ENCODE peak calls at places on chromosomes 7 and 10, in ten cellular contexts. One of them, this sample, is unnamed.

GRCh38 chr7:157019718-157020451 is 9.4 kb upstream of the MNX1 start:
- DNase-seq in Caki2: no peak
- DNase-seq in activated CD4-positive, alpha-beta T cell treated with anti-CD3 and anti-CD28 coated beads, Interleukin-2, amount 50 U/mL, for 48 hours: no peak
- DNase-seq in EL: no peak
- DNase-seq in NCI-H748 treated with DMSO at 0.1 percent for 48 hours: no peak
- DNase-seq in stomach: no peak
- DNase-seq in vagina: no peak
- DNase-seq in RPMI7951: no peak
- DNase-seq in erythroblast: no peak
- DNase-seq in T-helper 2 cell: no peak
- DNase-seq in this sample: no peak

GRCh38 chr7:70738080-70738479 is 393.9 kb upstream of the GALNT17 start:
- DNase-seq in Caki2: peak
- DNase-seq in T-helper 2 cell: no peak
- DNase-seq in stomach: peak
- DNase-seq in vagina: no peak
- DNase-seq in EL: peak
- DNase-seq in erythroblast: no peak
- DNase-seq in activated CD4-positive, alpha-beta T cell treated with anti-CD3 and anti-CD28 coated beads, Interleukin-2, amount 50 U/mL, for 48 hours: no peak
- DNase-seq in NCI-H748 treated with DMSO at 0.1 percent for 48 hours: no peak
- DNase-seq in RPMI7951: no peak
- DNase-seq in this sample: peak

GRCh38 chr10:61471491-61471890 is 18.3 kb upstream of the TMEM26 start:
- DNase-seq in EL: no peak
- DNase-seq in stomach: no peak
- DNase-seq in NCI-H748 treated with DMSO at 0.1 percent for 48 hours: no peak
- DNase-seq in activated CD4-positive, alpha-beta T cell treated with anti-CD3 and anti-CD28 coated beads, Interleukin-2, amount 50 U/mL, for 48 hours: no peak
- DNase-seq in vagina: no peak
- DNase-seq in RPMI7951: no peak
- DNase-seq in Caki2: no peak
- DNase-seq in erythroblast: no peak
- DNase-seq in T-helper 2 cell: no peak
- DNase-seq in this sample: no peak

GRCh38 chr10:13346912-13347234 is 1.2 kb downstream of the SEPHS1 start:
- DNase-seq in Caki2: no peak
- DNase-seq in EL: no peak
- DNase-seq in erythroblast: no peak
- DNase-seq in T-helper 2 cell: no peak
- DNase-seq in vagina: no peak
- DNase-seq in NCI-H748 treated with DMSO at 0.1 percent for 48 hours: no peak
- DNase-seq in stomach: no peak
- DNase-seq in RPMI7951: no peak
- DNase-seq in activated CD4-positive, alpha-beta T cell treated with anti-CD3 and anti-CD28 coated beads, Interleukin-2, amount 50 U/mL, for 48 hours: no peak
- DNase-seq in this sample: no peak

GRCh38 chr7:130875265-130875741 is 141.3 kb upstream of the KLF14 start:
- DNase-seq in T-helper 2 cell: no peak
- DNase-seq in vagina: no peak
- DNase-seq in Caki2: peak
- DNase-seq in activated CD4-positive, alpha-beta T cell treated with anti-CD3 and anti-CD28 coated beads, Interleukin-2, amount 50 U/mL, for 48 hours: peak
- DNase-seq in NCI-H748 treated with DMSO at 0.1 percent for 48 hours: no peak
- DNase-seq in erythroblast: peak
- DNase-seq in stomach: peak
- DNase-seq in EL: no peak
- DNase-seq in RPMI7951: peak
- DNase-seq in this sample: peak

GRCh38 chr7:137935849-137936508 is 65.9 kb downstream of the CREB3L2 start:
- DNase-seq in erythroblast: peak
- DNase-seq in EL: no peak
- DNase-seq in stomach: no peak
- DNase-seq in NCI-H748 treated with DMSO at 0.1 percent for 48 hours: no peak
- DNase-seq in T-helper 2 cell: no peak
- DNase-seq in activated CD4-positive, alpha-beta T cell treated with anti-CD3 and anti-CD28 coated beads, Interleukin-2, amount 50 U/mL, for 48 hours: no peak
- DNase-seq in vagina: no peak
- DNase-seq in RPMI7951: no peak
- DNase-seq in Caki2: no peak
- DNase-seq in this sample: no peak

GRCh38 chr10:132962623-132963429 is 20.5 kb upstream of the CFAP46 start:
- DNase-seq in erythroblast: no peak
- DNase-seq in Caki2: no peak
- DNase-seq in RPMI7951: no peak
- DNase-seq in NCI-H748 treated with DMSO at 0.1 percent for 48 hours: no peak
- DNase-seq in vagina: no peak
- DNase-seq in stomach: no peak
- DNase-seq in EL: peak
- DNase-seq in T-helper 2 cell: no peak
- DNase-seq in activated CD4-positive, alpha-beta T cell treated with anti-CD3 and anti-CD28 coated beads, Interleukin-2, amount 50 U/mL, for 48 hours: no peak
- DNase-seq in this sample: peak

GRCh38 chr7:25944777-25945176 is 207.2 kb upstream of the NFE2L3 start:
- DNase-seq in Caki2: no peak
- DNase-seq in RPMI7951: no peak
- DNase-seq in vagina: no peak
- DNase-seq in NCI-H748 treated with DMSO at 0.1 percent for 48 hours: no peak
- DNase-seq in EL: no peak
- DNase-seq in activated CD4-positive, alpha-beta T cell treated with anti-CD3 and anti-CD28 coated beads, Interleukin-2, amount 50 U/mL, for 48 hours: no peak
- DNase-seq in T-helper 2 cell: no peak
- DNase-seq in stomach: no peak
- DNase-seq in erythroblast: no peak
- DNase-seq in this sample: no peak

GRCh38 chr7:504221-505081 is 15.2 kb downstream of the PDGFA start:
- DNase-seq in activated CD4-positive, alpha-beta T cell treated with anti-CD3 and anti-CD28 coated beads, Interleukin-2, amount 50 U/mL, for 48 hours: no peak
- DNase-seq in vagina: no peak
- DNase-seq in stomach: peak
- DNase-seq in NCI-H748 treated with DMSO at 0.1 percent for 48 hours: no peak
- DNase-seq in erythroblast: no peak
- DNase-seq in RPMI7951: no peak
- DNase-seq in T-helper 2 cell: no peak
- DNase-seq in EL: no peak
- DNase-seq in Caki2: no peak
- DNase-seq in this sample: no peak

GRCh38 chr7:1192171-1192676 is 32.2 kb upstream of the ZFAND2A start:
- DNase-seq in EL: peak
- DNase-seq in vagina: no peak
- DNase-seq in erythroblast: no peak
- DNase-seq in NCI-H748 treated with DMSO at 0.1 percent for 48 hours: no peak
- DNase-seq in Caki2: peak
- DNase-seq in RPMI7951: peak
- DNase-seq in T-helper 2 cell: no peak
- DNase-seq in activated CD4-positive, alpha-beta T cell treated with anti-CD3 and anti-CD28 coated beads, Interleukin-2, amount 50 U/mL, for 48 hours: no peak
- DNase-seq in stomach: no peak
- DNase-seq in this sample: peak

GRCh38 chr7:55441668-55442305 is 76.7 kb downstream of the LANCL2 start:
- DNase-seq in stomach: no peak
- DNase-seq in EL: peak
- DNase-seq in activated CD4-positive, alpha-beta T cell treated with anti-CD3 and anti-CD28 coated beads, Interleukin-2, amount 50 U/mL, for 48 hours: no peak
- DNase-seq in Caki2: no peak
- DNase-seq in erythroblast: no peak
- DNase-seq in NCI-H748 treated with DMSO at 0.1 percent for 48 hours: no peak
- DNase-seq in RPMI7951: peak
- DNase-seq in vagina: no peak
- DNase-seq in T-helper 2 cell: no peak
- DNase-seq in this sample: peak

GRCh38 chr7:100829150-100829716 is 1.9 kb upstream of the EPHB4 start:
- DNase-seq in stomach: peak
- DNase-seq in RPMI7951: no peak
- DNase-seq in EL: no peak
- DNase-seq in NCI-H748 treated with DMSO at 0.1 percent for 48 hours: no peak
- DNase-seq in activated CD4-positive, alpha-beta T cell treated with anti-CD3 and anti-CD28 coated beads, Interleukin-2, amount 50 U/mL, for 48 hours: no peak
- DNase-seq in erythroblast: peak
- DNase-seq in Caki2: no peak
- DNase-seq in T-helper 2 cell: no peak
- DNase-seq in vagina: no peak
- DNase-seq in this sample: no peak

GRCh38 chr10:103678104-103678526 is 177.3 kb downstream of the SH3PXD2A start:
- DNase-seq in RPMI7951: peak
- DNase-seq in erythroblast: no peak
- DNase-seq in activated CD4-positive, alpha-beta T cell treated with anti-CD3 and anti-CD28 coated beads, Interleukin-2, amount 50 U/mL, for 48 hours: peak
- DNase-seq in vagina: no peak
- DNase-seq in T-helper 2 cell: peak
- DNase-seq in EL: peak
- DNase-seq in stomach: peak
- DNase-seq in Caki2: no peak
- DNase-seq in NCI-H748 treated with DMSO at 0.1 percent for 48 hours: no peak
- DNase-seq in this sample: peak

GRCh38 chr10:75919913-75920312 is 488.5 kb downstream of the LRMDA start:
- DNase-seq in RPMI7951: no peak
- DNase-seq in activated CD4-positive, alpha-beta T cell treated with anti-CD3 and anti-CD28 coated beads, Interleukin-2, amount 50 U/mL, for 48 hours: no peak
- DNase-seq in EL: no peak
- DNase-seq in erythroblast: no peak
- DNase-seq in T-helper 2 cell: no peak
- DNase-seq in stomach: no peak
- DNase-seq in Caki2: no peak
- DNase-seq in NCI-H748 treated with DMSO at 0.1 percent for 48 hours: no peak
- DNase-seq in vagina: no peak
- DNase-seq in this sample: no peak

GRCh38 chr10:51022933-51023585 is 51.2 kb upstream of the PRKG1 start:
- DNase-seq in erythroblast: no peak
- DNase-seq in RPMI7951: no peak
- DNase-seq in activated CD4-positive, alpha-beta T cell treated with anti-CD3 and anti-CD28 coated beads, Interleukin-2, amount 50 U/mL, for 48 hours: no peak
- DNase-seq in vagina: no peak
- DNase-seq in Caki2: no peak
- DNase-seq in stomach: no peak
- DNase-seq in T-helper 2 cell: no peak
- DNase-seq in NCI-H748 treated with DMSO at 0.1 percent for 48 hours: no peak
- DNase-seq in EL: no peak
- DNase-seq in this sample: no peak

GRCh38 chr10:100642295-100642994 is 102.9 kb upstream of the PAX2 start:
- DNase-seq in vagina: no peak
- DNase-seq in RPMI7951: no peak
- DNase-seq in erythroblast: no peak
- DNase-seq in Caki2: no peak
- DNase-seq in EL: no peak
- DNase-seq in stomach: no peak
- DNase-seq in T-helper 2 cell: no peak
- DNase-seq in activated CD4-positive, alpha-beta T cell treated with anti-CD3 and anti-CD28 coated beads, Interleukin-2, amount 50 U/mL, for 48 hours: no peak
- DNase-seq in NCI-H748 treated with DMSO at 0.1 percent for 48 hours: no peak
- DNase-seq in this sample: no peak

GRCh38 chr7:111587126-111587525 is 24.8 kb upstream of the IMMP2L start:
- DNase-seq in EL: no peak
- DNase-seq in RPMI7951: no peak
- DNase-seq in Caki2: no peak
- DNase-seq in vagina: no peak
- DNase-seq in erythroblast: no peak
- DNase-seq in stomach: no peak
- DNase-seq in activated CD4-positive, alpha-beta T cell treated with anti-CD3 and anti-CD28 coated beads, Interleukin-2, amount 50 U/mL, for 48 hours: no peak
- DNase-seq in T-helper 2 cell: no peak
- DNase-seq in NCI-H748 treated with DMSO at 0.1 percent for 48 hours: no peak
- DNase-seq in this sample: no peak

GRCh38 chr7:67823345-67823744 is 826.7 kb downstream of the TYW1 start:
- DNase-seq in vagina: no peak
- DNase-seq in stomach: peak
- DNase-seq in EL: no peak
- DNase-seq in RPMI7951: peak
- DNase-seq in erythroblast: no peak
- DNase-seq in NCI-H748 treated with DMSO at 0.1 percent for 48 hours: no peak
- DNase-seq in Caki2: peak
- DNase-seq in activated CD4-positive, alpha-beta T cell treated with anti-CD3 and anti-CD28 coated beads, Interleukin-2, amount 50 U/mL, for 48 hours: no peak
- DNase-seq in T-helper 2 cell: no peak
- DNase-seq in this sample: no peak

GRCh38 chr7:44581426-44581906 is 565 bp downstream of the TMED4 start:
- DNase-seq in RPMI7951: no peak
- DNase-seq in Caki2: peak
- DNase-seq in erythroblast: peak
- DNase-seq in vagina: no peak
- DNase-seq in NCI-H748 treated with DMSO at 0.1 percent for 48 hours: no peak
- DNase-seq in EL: peak
- DNase-seq in T-helper 2 cell: no peak
- DNase-seq in activated CD4-positive, alpha-beta T cell treated with anti-CD3 and anti-CD28 coated beads, Interleukin-2, amount 50 U/mL, for 48 hours: peak
- DNase-seq in stomach: peak
- DNase-seq in this sample: no peak

GRCh38 chr7:43341132-43341531 is 228.7 kb downstream of the HECW1 start:
- DNase-seq in EL: no peak
- DNase-seq in vagina: no peak
- DNase-seq in stomach: no peak
- DNase-seq in activated CD4-positive, alpha-beta T cell treated with anti-CD3 and anti-CD28 coated beads, Interleukin-2, amount 50 U/mL, for 48 hours: no peak
- DNase-seq in NCI-H748 treated with DMSO at 0.1 percent for 48 hours: no peak
- DNase-seq in erythroblast: no peak
- DNase-seq in T-helper 2 cell: no peak
- DNase-seq in RPMI7951: no peak
- DNase-seq in Caki2: no peak
- DNase-seq in this sample: no peak

GRCh38 chr10:99620713-99621453 is 644 bp upstream of the SLC25A28 start:
- DNase-seq in erythroblast: peak
- DNase-seq in EL: peak
- DNase-seq in RPMI7951: peak
- DNase-seq in vagina: no peak
- DNase-seq in Caki2: peak
- DNase-seq in stomach: peak
- DNase-seq in activated CD4-positive, alpha-beta T cell treated with anti-CD3 and anti-CD28 coated beads, Interleukin-2, amount 50 U/mL, for 48 hours: peak
- DNase-seq in NCI-H748 treated with DMSO at 0.1 percent for 48 hours: peak
- DNase-seq in T-helper 2 cell: peak
- DNase-seq in this sample: peak

GRCh38 chr7:141094336-141095070 is 20.6 kb downstream of the TMEM178B start:
- DNase-seq in T-helper 2 cell: no peak
- DNase-seq in NCI-H748 treated with DMSO at 0.1 percent for 48 hours: no peak
- DNase-seq in Caki2: no peak
- DNase-seq in erythroblast: no peak
- DNase-seq in RPMI7951: no peak
- DNase-seq in stomach: no peak
- DNase-seq in activated CD4-positive, alpha-beta T cell treated with anti-CD3 and anti-CD28 coated beads, Interleukin-2, amount 50 U/mL, for 48 hours: no peak
- DNase-seq in EL: no peak
- DNase-seq in vagina: no peak
- DNase-seq in this sample: no peak

This sample was measured in IMR-90.